ENCODE peak calls at places on chromosome 11, in nine cellular contexts. O is K562; C is body of pancreas; V is mesenchymal stem cell; I is tibial artery; R is naive thymus-derived CD4-positive, alpha-beta T cell; D is HAP-1; T is suprapubic skin; M is breast epithelium. Y is an unnamed sample.

GRCh38 chr11:63599211-63600122 is 14.8 kb downstream of the PLAAT3 start:
- DNase-seq in O (peak; percentile 54), V (peak; percentile 23), R (no peak), T (no peak), C (no peak), D (no peak), M (no peak), I (no peak), Y (no peak)

GRCh38 chr11:34050536-34050935 is 995 bp upstream of the CAPRIN1 start:
- DNase-seq in R (no peak), D (no peak), T (no peak), O (no peak), V (peak; percentile 71), M (no peak), C (no peak), I (no peak), Y (no peak)

GRCh38 chr11:64881476-64881875 is 3.1 kb upstream of the EHD1 start:
- DNase-seq in D (no peak), O (no peak), T (no peak), V (no peak), M (no peak), C (no peak), R (no peak), I (no peak), Y (no peak)

GRCh38 chr11:115656684-115657083 is 152.5 kb upstream of the CADM1 start:
- DNase-seq in T (no peak), I (no peak), R (no peak), D (no peak), V (no peak), C (no peak), O (no peak), M (no peak), Y (no peak)

GRCh38 chr11:38089728-38090127 is 1491.7 kb upstream of the RAG2 start:
- DNase-seq in D (no peak), R (no peak), C (no peak), V (peak; percentile 63), I (no peak), O (no peak), M (no peak), T (no peak), Y (no peak)

GRCh38 chr11:74025467-74026166 is 16.7 kb upstream of the UCP3 start:
- DNase-seq in C (no peak), O (no peak), T (no peak), V (peak; percentile 93), D (no peak), I (no peak), R (no peak), M (no peak), Y (no peak)

GRCh38 chr11:33478111-33478573 is 221.0 kb downstream of the HIPK3 start:
- DNase-seq in R (no peak), T (no peak), C (peak; percentile 6), O (no peak), I (no peak), D (no peak), V (no peak), M (no peak), Y (no peak)

GRCh38 chr11:17930544-17931144 is 82.2 kb downstream of the SERGEF start:
- DNase-seq in M (no peak), R (no peak), V (no peak), C (no peak), O (no peak), D (no peak), I (no peak), T (no peak), Y (no peak)

GRCh38 chr11:21430532-21430931 is 761.1 kb downstream of the NELL1 start:
- DNase-seq in D (no peak), V (no peak), I (no peak), T (no peak), M (no peak), R (no peak), C (no peak), O (no peak), Y (no peak)

GRCh38 chr11:61814958-61815789 is 1.6 kb downstream of the FADS1 start:
- DNase-seq in T (peak; percentile 97), I (peak; percentile 99), V (peak; percentile 97), O (peak; percentile 90), D (peak; percentile 97), R (peak; percentile 36), M (peak; percentile 65), C (peak; percentile 88), Y (peak; percentile 31)

GRCh38 chr11:63811522-63811921 is 1.7 kb upstream of the SPINDOC start:
- DNase-seq in R (no peak), T (no peak), V (no peak), I (no peak), D (no peak), C (no peak), M (no peak), O (no peak), Y (no peak)

GRCh38 chr11:104104201-104104600 is 59.7 kb downstream of the PDGFD start:
- DNase-seq in I (no peak), M (no peak), R (no peak), O (no peak), C (no peak), D (no peak), V (no peak), T (no peak), Y (no peak)

GRCh38 chr11:119529936-119530335 is 107.0 kb upstream of the THY1 start:
- DNase-seq in O (no peak), I (peak; percentile 4), T (no peak), C (no peak), V (no peak), M (no peak), R (no peak), D (no peak), Y (no peak)

GRCh38 chr11:81658722-81659121 is 1074.9 kb downstream of the FAM181B start:
- DNase-seq in C (no peak), V (no peak), I (no peak), M (no peak), O (peak; percentile 3), T (no peak), D (peak; percentile 10), R (no peak), Y (no peak)

GRCh38 chr11:64562723-64563351 is 28.2 kb upstream of the SLC22A12 start:
- DNase-seq in O (no peak), V (no peak), I (no peak), C (no peak), D (no peak), M (no peak), T (no peak), R (no peak), Y (no peak)

GRCh38 chr11:120642196-120642894 is 130.8 kb downstream of the GRIK4 start:
- DNase-seq in T (no peak), M (no peak), D (no peak), O (no peak), C (no peak), V (no peak), R (no peak), I (no peak), Y (no peak)

GRCh38 chr11:120645639-120646038 is 134.1 kb downstream of the GRIK4 start:
- DNase-seq in I (no peak), O (no peak), T (no peak), V (peak; percentile 23), R (no peak), M (no peak), C (peak; percentile 5), D (no peak), Y (no peak)

GRCh38 chr11:120646206-120646605 is 134.7 kb downstream of the GRIK4 start:
- DNase-seq in C (no peak), O (peak; percentile 35), I (no peak), R (no peak), V (no peak), M (no peak), T (no peak), D (no peak), Y (no peak)

GRCh38 chr11:120647681-120648080 is 136.1 kb downstream of the GRIK4 start:
- DNase-seq in V (no peak), C (no peak), O (no peak), R (no peak), D (no peak), M (no peak), T (no peak), I (no peak), Y (no peak)

DNA sequence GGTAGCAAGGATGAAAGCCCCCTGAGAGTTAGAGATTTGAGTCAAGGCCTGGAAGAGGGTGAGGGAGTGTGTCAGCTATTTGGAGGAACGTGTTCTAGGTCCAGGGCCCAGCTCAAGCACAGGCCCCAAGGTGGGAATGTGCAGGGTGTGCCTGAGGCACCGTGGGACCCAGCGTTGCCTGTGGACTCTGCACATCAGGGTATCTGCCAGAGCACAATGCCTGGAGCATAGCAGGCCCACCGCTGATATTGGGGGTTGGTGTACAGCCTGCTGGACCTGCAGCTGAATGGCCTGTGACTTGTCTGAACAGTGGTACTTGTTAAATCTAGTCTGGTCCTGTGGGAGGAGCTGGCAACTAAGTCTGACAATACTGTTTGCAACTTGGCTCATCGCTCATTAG is 131.7 kb downstream of the GRIK4 start:
- DNase-seq in C (no peak), T (no peak), D (no peak), M (no peak), R (no peak), O (no peak), I (no peak), V (no peak), Y (no peak)
- H3K27me3 ChIP-seq in C (no peaks in the 10 kb centered on the region), T (peaks cover 8% of the 10 kb centered on the region), D (no peaks in the 10 kb centered on the region), M (no peaks in the 10 kb centered on the region), R (no peaks in the 10 kb centered on the region), O (peaks cover 10% of the 10 kb centered on the region), I (peaks cover 38% of the 10 kb centered on the region), V (peaks cover 68% of the 10 kb centered on the region), Y (no peaks in the 10 kb centered on the region)

DNA sequence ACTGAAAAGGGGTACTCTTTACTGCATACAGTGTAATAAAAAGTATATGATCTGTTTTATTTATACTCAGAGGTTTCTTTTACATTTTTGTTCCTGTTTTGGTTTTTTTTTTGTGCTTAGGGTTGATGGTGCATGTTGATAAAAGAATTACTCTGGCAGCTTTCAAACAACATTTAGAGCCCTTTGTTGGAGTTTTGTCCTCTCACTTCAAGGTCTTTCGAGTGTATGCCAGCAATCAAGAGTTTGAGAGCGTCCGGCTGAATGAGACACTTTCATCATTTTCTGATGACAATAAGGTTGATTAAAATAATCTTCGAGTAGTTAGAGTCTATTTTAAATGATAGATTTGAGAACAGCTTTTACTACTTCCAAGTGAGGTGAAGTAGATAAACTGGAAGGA is 60.6 kb downstream of the DKK3 start:
- DNase-seq in I (no peak), C (no peak), M (no peak), T (no peak), R (no peak), D (no peak), V (no peak), O (no peak), Y (no peak)
- H3K36me3 ChIP-seq in I (peaks cover 27% of the 10 kb centered on the region), C (peaks cover 15% of the 10 kb centered on the region), M (no peaks in the 10 kb centered on the region), T (peaks cover 53% of the 10 kb centered on the region), R (peaks cover 11% of the 10 kb centered on the region), D (peaks cover 19% of the 10 kb centered on the region), V (peaks cover 91% of the 10 kb centered on the region), O (peaks cover 89% of the 10 kb centered on the region), Y (peaks cover 97% of the 10 kb centered on the region)

DNA sequence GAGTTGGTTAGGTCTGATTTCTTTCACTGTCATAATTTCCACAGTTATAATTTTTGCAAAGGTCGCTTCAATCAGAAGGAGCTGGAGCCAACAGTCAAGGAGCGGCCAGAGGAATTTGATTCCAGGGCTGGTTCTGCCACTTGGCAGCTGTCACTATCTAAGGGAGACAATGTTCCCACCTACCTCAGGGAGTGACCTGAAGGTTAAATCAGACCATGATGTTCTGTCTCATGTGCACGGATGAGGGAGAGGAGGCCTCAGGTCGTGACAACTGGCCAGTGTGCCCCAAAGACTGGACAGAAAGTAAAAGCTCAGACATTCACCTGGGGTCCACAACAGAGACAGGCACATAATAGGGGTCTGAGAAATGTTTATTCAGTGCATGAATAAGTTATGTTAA is 7.6 kb downstream of the MRGPRD start:
- DNase-seq in D (no peak), R (no peak), T (no peak), V (no peak), M (no peak), O (no peak), C (no peak), I (peak; percentile 1), Y (no peak)
- H3K27me3 ChIP-seq in D (peaks cover 17% of the 10 kb centered on the region), R (no peaks in the 10 kb centered on the region), T (peaks cover 4% of the 10 kb centered on the region), V (peaks cover 47% of the 10 kb centered on the region), M (no peaks in the 10 kb centered on the region), O (peaks cover 27% of the 10 kb centered on the region), C (no peaks in the 10 kb centered on the region), I (peaks cover 4% of the 10 kb centered on the region), Y (no peaks in the 10 kb centered on the region)

GRCh38 chr11:10806206-10806605 is 2.5 kb downstream of the EIF4G2 start:
- DNase-seq in C (no peak), O (no peak), M (no peak), D (no peak), T (no peak), R (no peak), I (no peak), V (no peak), Y (no peak)
- H3K36me3 ChIP-seq in C (peaks cover 45% of the 10 kb centered on the region), O (peaks cover 65% of the 10 kb centered on the region), M (peaks cover 31% of the 10 kb centered on the region), D (peaks cover 74% of the 10 kb centered on the region), T (peaks cover 51% of the 10 kb centered on the region), R (peaks cover 44% of the 10 kb centered on the region), I (peaks cover 58% of the 10 kb centered on the region), V (peaks cover 63% of the 10 kb centered on the region), Y (peaks cover 35% of the 10 kb centered on the region)

Y was measured in esophagus squamous epithelium.